ENCODE peak calls at places on chromosomes 1 and 21, in nine cellular contexts. I is HCEC 1CT; F is mesenteric fat pad; J is DMS153; K is CD8-positive, alpha-beta memory T cell; S is iris pigment epithelial cell; L is NCI-H345; W is GM12891; Z is NCI-H1436. B is an unnamed sample.

GRCh38 chr1:184823080-184823479 is 68.4 kb upstream of the EDEM3 start:
- DNase-seq in Z (no peak), L (no peak), W (no peak), S (peak), K (no peak), J (no peak), F (no peak), I (no peak), B (no peak)

GRCh38 chr1:204453141-204453772 is 41.3 kb downstream of the PIK3C2B start:
- DNase-seq in K (peak), W (peak), J (no peak), L (no peak), I (no peak), Z (no peak), S (no peak), F (no peak), B (no peak)

GRCh38 chr1:3409737-3410434 is 44.6 kb upstream of the ARHGEF16 start:
- DNase-seq in K (no peak), W (no peak), S (peak), Z (peak), L (peak), I (no peak), F (no peak), J (peak), B (no peak)

GRCh38 chr21:36681117-36681631 is 17.7 kb upstream of the SIM2 start:
- DNase-seq in I (no peak), Z (no peak), S (no peak), J (no peak), F (no peak), K (no peak), W (no peak), L (no peak), B (no peak)

GRCh38 chr1:155069551-155070391 is 6.2 kb downstream of the EFNA4 start:
- DNase-seq in S (no peak), L (peak), F (no peak), K (no peak), I (no peak), J (peak), Z (no peak), W (no peak), B (no peak)

GRCh38 chr21:31945576-31945975 is 72.8 kb downstream of the HUNK start:
- DNase-seq in S (peak), I (no peak), K (no peak), Z (no peak), L (no peak), J (no peak), W (no peak), F (no peak), B (no peak)

GRCh38 chr1:156767879-156768608 is 709 bp downstream of the PRCC start:
- DNase-seq in K (peak), S (peak), L (no peak), F (no peak), J (no peak), I (peak), W (no peak), Z (no peak), B (no peak)

GRCh38 chr1:188668083-188668482 is 1809.6 kb downstream of the BRINP3 start:
- DNase-seq in I (peak), K (no peak), L (no peak), Z (no peak), J (no peak), F (no peak), S (peak), W (no peak), B (no peak)

GRCh38 chr1:230552880-230553279 is 89.4 kb upstream of the COG2 start:
- DNase-seq in S (no peak), Z (no peak), K (no peak), I (no peak), L (no peak), J (no peak), W (no peak), F (no peak), B (no peak)

GRCh38 chr1:21381354-21381753 is 58.6 kb upstream of the NBPF3 start:
- DNase-seq in S (no peak), K (no peak), Z (no peak), W (no peak), J (no peak), L (no peak), I (no peak), F (no peak), B (no peak)

GRCh38 chr1:118294817-118295486 is 109.9 kb upstream of the SPAG17 start:
- DNase-seq in S (no peak), L (no peak), I (no peak), W (no peak), Z (no peak), K (no peak), J (peak), F (no peak), B (no peak)

GRCh38 chr1:108856994-108857393 is at the start of gene AKNAD1:
- DNase-seq in F (no peak), J (no peak), W (no peak), I (no peak), S (no peak), Z (no peak), K (no peak), L (no peak), B (no peak)

GRCh38 chr1:25737151-25737550 is 62.8 kb upstream of the SELENON start:
- DNase-seq in Z (no peak), W (no peak), F (no peak), K (no peak), J (no peak), I (no peak), S (no peak), L (no peak), B (no peak)

GRCh38 chr1:203462878-203463277 is 12.7 kb upstream of the PRELP start:
- DNase-seq in W (no peak), I (peak), L (no peak), K (no peak), S (peak), Z (no peak), J (no peak), F (no peak), B (no peak)

GRCh38 chr21:29261555-29262540 is 36.9 kb upstream of the BACH1 start:
- DNase-seq in J (no peak), S (peak), I (no peak), W (no peak), L (no peak), F (no peak), Z (no peak), K (no peak), B (no peak)

GRCh38 chr1:183597656-183598055 is 7.4 kb upstream of the NCF2 start:
- DNase-seq in L (no peak), Z (no peak), I (no peak), S (no peak), W (no peak), K (no peak), J (no peak), F (no peak), B (no peak)

GRCh38 chr1:192539450-192540132 is 36.0 kb upstream of the RGS1 start:
- DNase-seq in S (peak), J (no peak), W (no peak), Z (no peak), K (no peak), L (no peak), I (peak), F (no peak), B (no peak)

GRCh38 chr1:15571266-15571665 is 13.6 kb downstream of the AGMAT start:
- DNase-seq in Z (no peak), W (no peak), S (no peak), K (no peak), J (no peak), F (no peak), I (no peak), L (no peak), B (no peak)

GRCh38 chr21:35298757-35299156 is 249.7 kb upstream of the RUNX1 start:
- DNase-seq in I (no peak), S (no peak), Z (no peak), J (no peak), F (no peak), W (no peak), K (no peak), L (no peak), B (no peak)

GRCh38 chr1:228154685-228155571 is 5.2 kb downstream of the GJC2 start:
- DNase-seq in Z (no peak), S (no peak), K (no peak), L (peak), J (no peak), F (no peak), W (no peak), I (no peak), B (no peak)

GRCh38 chr21:42858185-42858847 is 21.0 kb downstream of the WDR4 start:
- DNase-seq in S (no peak), F (no peak), L (no peak), Z (no peak), W (no peak), J (no peak), K (no peak), I (no peak), B (no peak)

GRCh38 chr21:44065428-44065827 is 41.8 kb upstream of the PWP2 start:
- DNase-seq in F (peak), W (no peak), K (peak), S (peak), J (no peak), I (peak), Z (no peak), L (no peak), B (no peak)

GRCh38 chr1:201019321-201019977 is 4.1 kb downstream of the KIF21B start:
- DNase-seq in F (no peak), W (peak), I (peak), J (peak), L (no peak), K (peak), S (peak), Z (no peak), B (no peak)